ENCODE peak calls at places on chromosome 10, in six cellular contexts. A is IMR-90, F is ovary, K is vagina, U is right lobe of liver, L is upper lobe of left lung. W is an unnamed sample.

GRCh38 chr10:70664702-70665195 is 7.6 kb upstream of the ADAMTS14 start:
- DNase-seq in F (no peak), L (no peak), K (no peak), A (peak; percentile 95), U (no peak), W (no peak)

GRCh38 chr10:33657154-33657900 is 322.9 kb upstream of the NRP1 start:
- DNase-seq in U (peak; percentile 21), K (no peak), F (no peak), L (no peak), A (peak; percentile 31), W (no peak)

GRCh38 chr10:43137701-43137970 is 609 bp upstream of the CSGALNACT2 start:
- DNase-seq in L (peak; percentile 93), U (peak; percentile 57), F (peak; percentile 80), A (peak; percentile 46), K (no peak), W (no peak)

GRCh38 chr10:124250506-124250905 is 157.1 kb upstream of the CHST15 start:
- DNase-seq in F (no peak), L (no peak), U (no peak), A (no peak), K (no peak), W (no peak)

GRCh38 chr10:688621-689426 is 644 bp downstream of the DIP2C start:
- DNase-seq in K (no peak), F (peak; percentile 65), A (peak; percentile 37), U (peak; percentile 46), L (peak; percentile 89), W (no peak)

GRCh38 chr10:69965919-69966662 is 86.6 kb upstream of the MACROH2A2 start:
- DNase-seq in K (no peak), A (peak; percentile 70), L (no peak), F (no peak), U (no peak), W (no peak)

GRCh38 chr10:71957546-71958275 is 6.5 kb upstream of the CHST3 start:
- DNase-seq in L (no peak), U (no peak), A (no peak), K (no peak), F (no peak), W (no peak)

GRCh38 chr10:97659589-97659988 is 19.1 kb downstream of the PI4K2A start:
- DNase-seq in K (no peak), L (no peak), A (peak; percentile 75), F (no peak), U (no peak), W (no peak)

GRCh38 chr10:35876248-35876647 is 234.2 kb upstream of the FZD8 start:
- DNase-seq in K (no peak), F (no peak), U (no peak), L (no peak), A (peak; percentile 73), W (no peak)

GRCh38 chr10:18418579-18419210 is 232.7 kb downstream of the NSUN6 start:
- DNase-seq in U (no peak), L (no peak), K (no peak), F (no peak), A (peak; percentile 82), W (no peak)

GRCh38 chr10:110681023-110681681 is 37.0 kb downstream of the RBM20 start:
- DNase-seq in A (peak; percentile 31), K (no peak), U (no peak), F (no peak), L (no peak), W (peak; percentile 56)

GRCh38 chr10:103062854-103063642 is 130.0 kb downstream of the NT5C2 start:
- DNase-seq in A (no peak), U (no peak), K (no peak), F (no peak), L (peak; percentile 18), W (no peak)

GRCh38 chr10:14889318-14889717 is 10.7 kb downstream of the SUV39H2 start:
- DNase-seq in U (no peak), K (no peak), F (no peak), L (no peak), A (no peak), W (no peak)

GRCh38 chr10:50627896-50628295 is 4.1 kb upstream of the SGMS1 start:
- DNase-seq in U (no peak), F (no peak), A (no peak), K (no peak), L (no peak), W (no peak)

GRCh38 chr10:132541601-132542011 is 4.0 kb downstream of the INPP5A start:
- DNase-seq in L (no peak), F (no peak), U (no peak), K (no peak), A (no peak), W (no peak)

GRCh38 chr10:89458289-89458688 is 43.9 kb downstream of the IFIT5 start:
- DNase-seq in K (no peak), U (no peak), L (no peak), A (peak; percentile 79), F (no peak), W (no peak)

GRCh38 chr10:133165556-133166503 is 5.8 kb downstream of the KNDC1 start:
- DNase-seq in A (no peak), U (no peak), K (no peak), L (peak; percentile 65), F (peak; percentile 29), W (no peak)

GRCh38 chr10:16470747-16471146 is 33.9 kb downstream of the PTER start:
- DNase-seq in L (no peak), F (no peak), A (no peak), U (peak; percentile 19), K (no peak), W (no peak)

GRCh38 chr10:1467450-1467849 is 269.9 kb downstream of the ADARB2 start:
- DNase-seq in K (no peak), U (no peak), L (no peak), A (no peak), F (no peak), W (no peak)

GRCh38 chr10:71604324-71605018 is 115.1 kb downstream of the C10orf105 start:
- DNase-seq in A (no peak), L (no peak), U (no peak), F (no peak), K (no peak), W (no peak)

GRCh38 chr10:118483496-118483895 is 112.0 kb downstream of the PRLHR start:
- DNase-seq in K (peak; percentile 37), F (no peak), A (no peak), U (no peak), L (no peak), W (no peak)

GRCh38 chr10:94413374-94413773 is 11.0 kb downstream of the TBC1D12 start:
- DNase-seq in A (no peak), K (no peak), L (no peak), F (no peak), U (no peak), W (no peak)
- H3K27ac ChIP-seq in A (no peak overlapping the region), K (no peak overlapping the region), L (no peak overlapping the region), F (no peak overlapping the region), U (no peak overlapping the region), W (no peak overlapping the region)

GRCh38 chr10:31318382-31318853 is 598 bp upstream of the ZEB1 start:
- DNase-seq in F (peak; percentile 68), U (peak; percentile 74), K (peak; percentile 92), L (peak; percentile 91), A (peak; percentile 80), W (peak; percentile 72)
- TF ChIP-seq POLR2A in F (no peak), U (peak; percentile 57), K (no peak), L (peak; percentile 35), A (peak; percentile 73), W (peak; percentile 70)

GRCh38 chr10:6194291-6194690 is 8.4 kb upstream of the PFKFB3 start:
- DNase-seq in F (no peak), K (no peak), L (no peak), U (no peak), A (no peak), W (no peak)

GRCh38 chr10:6197274-6197673 is 5.5 kb upstream of the PFKFB3 start:
- DNase-seq in K (no peak), L (no peak), A (no peak), F (no peak), U (no peak), W (no peak)

GRCh38 chr10:6195891-6196290 is 6.8 kb upstream of the PFKFB3 start:
- DNase-seq in F (peak; percentile 56), U (no peak), L (no peak), K (peak; percentile 84), A (no peak), W (no peak)

GRCh38 chr10:6191569-6191968 is 11.2 kb upstream of the PFKFB3 start:
- DNase-seq in U (no peak), K (peak; percentile 86), L (no peak), A (no peak), F (no peak), W (no peak)

DNA sequence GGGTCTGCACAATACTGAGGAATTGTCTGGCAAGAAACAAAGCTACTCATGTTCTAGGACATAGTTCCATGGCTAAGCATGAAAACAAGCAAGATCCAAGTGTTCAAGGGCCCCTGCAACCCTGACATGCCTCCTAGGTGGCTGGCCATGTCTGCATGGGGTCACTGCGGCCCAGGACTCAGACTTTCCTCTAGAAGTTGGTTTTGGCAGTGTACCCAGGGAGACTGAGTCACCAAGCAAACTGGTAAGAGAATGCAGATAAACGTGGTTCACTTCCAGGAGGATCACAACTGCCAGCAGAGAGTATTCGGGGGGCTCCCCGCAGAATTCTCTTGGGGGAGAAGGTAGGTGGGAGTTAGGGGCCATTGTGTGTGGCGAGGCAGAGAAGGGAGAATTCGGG is 7.4 kb upstream of the PFKFB3 start:
- DNase-seq in L (no peak), K (peak; percentile 88), F (peak; percentile 45), A (peak; percentile 75), U (no peak), W (no peak)
- TF ChIP-seq CTCF in L (no peak), K (no peak), F (no peak), A (no peak), U (no peak), W (no peak)

DNA sequence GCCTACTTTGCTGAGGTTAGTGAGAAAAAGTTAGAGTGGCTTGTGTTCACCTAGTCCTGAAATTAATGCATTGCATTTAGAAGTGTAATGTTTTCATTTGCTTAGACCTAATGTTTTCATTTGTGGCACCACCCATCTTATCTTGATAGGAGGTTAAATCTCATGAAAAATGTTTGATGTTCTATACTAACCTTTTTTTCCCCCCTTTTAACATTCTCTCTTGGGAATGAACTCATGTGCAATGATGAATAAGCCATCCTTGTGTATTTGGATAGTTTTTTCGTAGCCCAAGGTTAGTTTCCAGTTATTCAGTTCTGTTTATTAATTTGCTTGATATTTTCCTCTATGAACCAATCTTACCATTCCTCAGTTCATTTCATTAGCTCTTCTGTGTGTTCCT is 2.8 kb downstream of the FHIP2A start:
- DNase-seq in L (no peak), F (no peak), A (peak; percentile 21), U (no peak), K (no peak), W (no peak)
- H3K27ac ChIP-seq in L (no peak overlapping the region), F (peak overlapping the region; percentile 10), A (peak overlapping the region; percentile 36), U (no peak overlapping the region), K (peak overlapping the region; percentile 97), W (peak overlapping the region; percentile 98)

GRCh38 chr10:98908868-98909267 is 326.8 kb downstream of the HPSE2 start:
- DNase-seq in U (no peak), K (no peak), F (no peak), L (no peak), A (no peak), W (no peak)

DNA sequence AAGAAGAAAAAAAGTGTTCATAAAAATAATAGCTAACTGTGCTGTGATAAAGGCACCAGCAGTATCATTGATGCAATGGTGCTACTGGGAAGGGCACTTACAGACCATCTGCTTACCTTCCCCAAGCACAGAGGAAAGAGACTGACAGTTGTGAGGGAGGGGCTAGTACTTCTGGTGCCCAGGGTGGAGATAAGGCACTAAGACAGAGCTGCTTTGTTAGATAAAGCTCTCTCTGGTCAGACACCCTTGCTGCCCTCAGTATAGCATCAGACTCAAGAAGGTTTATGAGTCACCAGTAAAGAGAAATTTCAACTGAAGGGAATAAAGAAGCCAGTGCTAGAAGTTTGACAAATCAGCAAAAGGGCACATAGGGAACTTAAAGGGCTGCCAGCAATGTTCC is 325.6 kb downstream of the HPSE2 start:
- DNase-seq in F (no peak), L (no peak), U (no peak), K (no peak), A (peak; percentile 24), W (no peak)
- TF ChIP-seq POLR2A in F (no peak), L (no peak), U (no peak), K (no peak), A (no peak), W (no peak)